ENCODE peak calls at places on chromosomes 7 and 10, in nine cellular contexts. R is HEK293T, U is NCI-H1417, T is mucosa of gallbladder, C is non-pigmented ciliary epithelial cell, F is GM03348, G is midbrain, X is kidney glomerular epithelial cell, I is head of caudate nucleus. M is an unnamed sample.

GRCh38 chr7:143245123-143245522 is 18.1 kb upstream of the GSTK1 start:
- DNase-seq in T (no peak), I (no peak), R (no peak), U (no peak), X (no peak), G (no peak), F (peak), C (no peak), M (no peak)

GRCh38 chr10:92695679-92696605 is 6.2 kb downstream of the HHEX start:
- DNase-seq in G (no peak), R (no peak), U (no peak), X (no peak), T (no peak), I (no peak), C (no peak), F (peak), M (no peak)

GRCh38 chr10:78623577-78624215 is 445.1 kb upstream of the ZMIZ1 start:
- DNase-seq in U (no peak), C (peak), R (no peak), T (peak), G (no peak), X (peak), I (no peak), F (peak), M (no peak)

GRCh38 chr7:149776305-149776704 is 2.9 kb upstream of the ZNF467 start:
- DNase-seq in F (no peak), G (no peak), U (no peak), C (no peak), I (no peak), T (peak), X (no peak), R (no peak), M (no peak)

GRCh38 chr7:30365626-30366025 is 81.2 kb downstream of the ZNRF2 start:
- DNase-seq in G (no peak), F (peak), C (no peak), T (no peak), I (no peak), X (no peak), R (no peak), U (no peak), M (no peak)

GRCh38 chr7:148255333-148255732 is 335.2 kb upstream of the C7orf33 start:
- DNase-seq in R (no peak), T (no peak), C (no peak), I (no peak), G (no peak), X (peak), F (no peak), U (no peak), M (no peak)

GRCh38 chr10:126133082-126133620 is 236.8 kb downstream of the FANK1 start:
- DNase-seq in C (no peak), I (no peak), R (no peak), X (no peak), F (no peak), G (no peak), T (no peak), U (no peak), M (no peak)

GRCh38 chr7:112080974-112081373 is 125.2 kb downstream of the DOCK4 start:
- DNase-seq in R (no peak), F (no peak), U (no peak), G (peak), C (peak), T (peak), X (peak), I (no peak), M (no peak)

GRCh38 chr10:82796510-82796909 is 921.5 kb downstream of the NRG3 start:
- DNase-seq in U (no peak), G (no peak), T (no peak), I (no peak), F (peak), C (no peak), R (no peak), X (no peak), M (no peak)

GRCh38 chr7:97126483-97127171 is 9.1 kb downstream of the SDHAF3 start:
- DNase-seq in G (no peak), F (no peak), R (no peak), U (no peak), C (no peak), I (no peak), X (no peak), T (no peak), M (no peak)

GRCh38 chr7:1362301-1362700 is 97.0 kb downstream of the MICALL2 start:
- DNase-seq in I (no peak), G (no peak), F (no peak), X (no peak), R (no peak), C (no peak), T (no peak), U (no peak), M (no peak)

GRCh38 chr10:35216303-35216905 is 89.8 kb downstream of the CREM start:
- DNase-seq in T (peak), I (no peak), F (no peak), X (no peak), U (no peak), R (no peak), G (peak), C (no peak), M (no peak)

GRCh38 chr7:80637911-80638765 is at the start of gene CD36:
- DNase-seq in R (no peak), X (no peak), C (no peak), F (no peak), U (no peak), T (no peak), I (no peak), G (no peak), M (no peak)

GRCh38 chr7:155792315-155792960 is 19.8 kb downstream of the SHH start:
- DNase-seq in C (no peak), T (no peak), X (no peak), G (no peak), R (no peak), U (no peak), I (no peak), F (no peak), M (no peak)

GRCh38 chr7:76062254-76062653 is 14.3 kb downstream of the MDH2 start:
- DNase-seq in F (no peak), X (no peak), G (no peak), R (no peak), T (no peak), I (no peak), U (no peak), C (no peak), M (no peak)

GRCh38 chr7:22578048-22578770 is 78.2 kb upstream of the STEAP1B start:
- DNase-seq in F (no peak), U (no peak), T (no peak), R (no peak), G (no peak), X (peak), I (no peak), C (no peak), M (no peak)

GRCh38 chr7:149662591-149663095 is 110.7 kb downstream of the ZNF467 start:
- DNase-seq in F (peak), I (peak), X (peak), C (no peak), G (peak), U (no peak), T (peak), R (peak), M (peak)

GRCh38 chr10:7411671-7412481 is 1.0 kb upstream of the SFMBT2 start:
- DNase-seq in G (no peak), X (no peak), I (no peak), F (no peak), T (no peak), C (no peak), R (no peak), U (no peak), M (peak)

GRCh38 chr10:66538908-66539307 is 386.9 kb upstream of the LRRTM3 start:
- DNase-seq in R (no peak), T (no peak), I (no peak), C (no peak), U (no peak), X (no peak), G (no peak), F (no peak), M (no peak)

GRCh38 chr10:9081253-9081652 is 1026.8 kb downstream of the GATA3 start:
- DNase-seq in X (no peak), U (no peak), G (no peak), C (no peak), I (no peak), F (no peak), T (no peak), R (no peak), M (no peak)

GRCh38 chr7:38585551-38585950 is 45.6 kb downstream of the AMPH start:
- DNase-seq in F (no peak), T (no peak), I (no peak), C (no peak), U (no peak), X (no peak), G (no peak), R (no peak), M (no peak)

GRCh38 chr10:44071479-44071878 is 313.4 kb downstream of the CXCL12 start:
- DNase-seq in X (no peak), G (no peak), U (no peak), I (no peak), F (peak), T (no peak), C (no peak), R (no peak), M (no peak)

GRCh38 chr10:57968328-57969016 is 299.2 kb downstream of the IPMK start:
- DNase-seq in X (no peak), R (no peak), C (no peak), T (no peak), G (no peak), U (no peak), I (no peak), F (no peak), M (no peak)

GRCh38 chr7:72430531-72430930 is 18.4 kb upstream of the CALN1 start:
- DNase-seq in C (no peak), T (no peak), X (no peak), G (no peak), R (no peak), I (no peak), F (no peak), U (no peak), M (no peak)

GRCh38 chr10:126372359-126372758 is 15.9 kb downstream of the ADAM12 start:
- DNase-seq in X (no peak), G (no peak), R (no peak), C (no peak), T (no peak), I (no peak), F (no peak), U (no peak), M (no peak)

GRCh38 chr10:64486149-64486548 is 964.9 kb downstream of the REEP3 start:
- DNase-seq in T (no peak), I (no peak), X (peak), U (no peak), C (peak), R (no peak), F (no peak), G (no peak), M (no peak)

GRCh38 chr7:129642871-129643515 is 31.5 kb downstream of the NRF1 start:
- DNase-seq in U (no peak), R (no peak), G (peak), I (no peak), C (no peak), T (no peak), F (peak), X (no peak), M (no peak)

GRCh38 chr7:6244021-6244420 is 28.4 kb downstream of the CYTH3 start:
- DNase-seq in G (no peak), T (no peak), R (no peak), C (no peak), F (no peak), U (no peak), X (no peak), I (no peak), M (no peak)

GRCh38 chr10:94029955-94030354 is 36.2 kb downstream of the PLCE1 start:
- DNase-seq in F (no peak), G (no peak), C (no peak), X (no peak), T (no peak), I (no peak), U (no peak), R (no peak), M (no peak)

GRCh38 chr10:125027889-125028288 is 86.0 kb downstream of the ZRANB1 start:
- DNase-seq in R (no peak), G (peak), C (no peak), F (no peak), T (no peak), U (no peak), I (no peak), X (no peak), M (no peak)

GRCh38 chr7:18087031-18087686 is 59.5 kb upstream of the PRPS1L1 start:
- DNase-seq in U (no peak), F (no peak), X (no peak), T (no peak), G (no peak), I (no peak), C (no peak), R (no peak), M (no peak)

GRCh38 chr10:126904807-126905686 is at the start of gene DOCK1:
- DNase-seq in X (peak), I (peak), R (peak), T (peak), C (no peak), U (no peak), F (peak), G (peak), M (no peak)

GRCh38 chr10:34730726-34731125 is 84.4 kb downstream of the PARD3 start:
- DNase-seq in T (no peak), F (no peak), X (no peak), I (no peak), R (no peak), U (no peak), C (no peak), G (no peak), M (no peak)